ENCODE peak calls at places on chromosomes 11 and 22, in four cellular contexts. U, E, X and Z are unnamed samples.

GRCh38 chr11:16154715-16155396 is 201.5 kb downstream of the SOX6 start:
- DNase-seq in X (peak), E (no peak), U (no peak), Z (no peak)

GRCh38 chr11:83206771-83207413 is 13.4 kb downstream of the ANKRD42 start:
- DNase-seq in E (no peak), X (no peak), U (no peak), Z (no peak)

GRCh38 chr11:34564406-34564805 is 50.8 kb upstream of the ELF5 start:
- DNase-seq in U (peak), E (peak), X (no peak), Z (no peak)

GRCh38 chr22:21741790-21742189 is 6.2 kb upstream of the YPEL1 start:
- DNase-seq in E (no peak), U (no peak), X (no peak), Z (no peak)

GRCh38 chr11:119518746-119519382 is 95.9 kb upstream of the THY1 start:
- DNase-seq in U (peak), X (no peak), E (no peak), Z (peak)

GRCh38 chr11:115845872-115846271 is 341.7 kb upstream of the CADM1 start:
- DNase-seq in X (no peak), E (no peak), U (no peak), Z (no peak)

GRCh38 chr11:118532091-118532490 is 1.1 kb downstream of the TMEM25 start:
- DNase-seq in U (no peak), X (no peak), E (no peak), Z (no peak)

GRCh38 chr11:70397336-70397982 is 870 bp upstream of the CTTN start:
- DNase-seq in U (no peak), X (peak), E (peak), Z (peak)

GRCh38 chr11:117809236-117810055 is 12.4 kb upstream of the DSCAML1 start:
- DNase-seq in X (no peak), U (no peak), E (peak), Z (peak)

GRCh38 chr11:15848769-15849168 is 507.6 kb downstream of the SOX6 start:
- DNase-seq in U (no peak), X (no peak), E (no peak), Z (no peak)

GRCh38 chr11:20388096-20389055 is 860 bp downstream of the PRMT3 start:
- DNase-seq in X (peak), E (no peak), U (no peak), Z (no peak)

GRCh38 chr11:120931057-120931779 is 92.7 kb upstream of the TBCEL start:
- DNase-seq in E (no peak), X (peak), U (no peak), Z (peak)

GRCh38 chr11:72974487-72975205 is 160.4 kb downstream of the ATG16L2 start:
- DNase-seq in E (no peak), U (no peak), X (no peak), Z (no peak)

GRCh38 chr11:33500865-33501479 is 199.7 kb downstream of the C11orf91 start:
- DNase-seq in E (no peak), X (peak), U (no peak), Z (peak)

GRCh38 chr11:87097582-87097981 is 59.8 kb downstream of the TMEM135 start:
- DNase-seq in X (peak), E (peak), U (no peak), Z (peak)

GRCh38 chr22:40128989-40129388 is 48.7 kb upstream of the TNRC6B start:
- DNase-seq in E (no peak), U (no peak), X (no peak), Z (no peak)

GRCh38 chr22:35275580-35275979 is 18.3 kb downstream of the HMGXB4 start:
- DNase-seq in X (no peak), U (no peak), E (no peak), Z (no peak)
- TF ChIP-seq FOSL1 in X (no peak), U (no peak), E (no peak), Z (no peak)

DNA sequence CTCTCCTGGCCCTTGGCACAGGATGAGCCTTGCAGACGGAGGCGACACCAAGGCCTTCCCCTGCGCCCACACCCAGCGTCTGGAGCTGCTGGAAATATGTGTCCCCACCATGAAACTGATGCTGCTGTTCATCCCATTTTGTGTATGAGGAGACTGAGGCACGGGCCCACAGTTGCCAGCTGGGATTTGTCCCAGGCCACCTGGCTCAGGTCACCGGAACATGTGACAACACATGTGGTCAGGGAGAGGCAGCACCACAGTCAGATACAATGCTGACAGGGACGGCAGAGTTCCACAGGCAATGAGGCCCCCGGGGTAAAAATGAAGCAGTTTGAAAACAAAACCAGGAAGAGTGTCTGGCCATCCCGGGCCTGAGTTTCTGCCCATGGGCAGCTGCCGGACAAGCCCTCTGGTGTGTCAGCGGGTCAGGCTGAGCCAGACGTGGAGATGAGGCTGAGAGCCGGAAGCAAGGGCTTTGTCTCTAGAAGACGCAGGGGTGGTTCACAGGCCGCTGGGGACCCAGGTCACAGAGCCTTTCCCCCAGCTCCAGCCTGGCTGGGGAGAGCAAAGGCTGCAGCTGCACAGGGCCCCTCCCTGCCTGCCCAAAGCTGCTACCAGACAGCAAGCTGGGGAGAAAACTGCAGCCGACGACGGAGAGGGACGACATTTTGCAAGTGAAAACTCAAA is 80.7 kb downstream of the CDKN1C start:
- DNase-seq in E (no peak), U (no peak), X (no peak), Z (no peak)
- TF ChIP-seq FOSL1 in E (no peak), U (no peak), X (no peak), Z (no peak)

DNA sequence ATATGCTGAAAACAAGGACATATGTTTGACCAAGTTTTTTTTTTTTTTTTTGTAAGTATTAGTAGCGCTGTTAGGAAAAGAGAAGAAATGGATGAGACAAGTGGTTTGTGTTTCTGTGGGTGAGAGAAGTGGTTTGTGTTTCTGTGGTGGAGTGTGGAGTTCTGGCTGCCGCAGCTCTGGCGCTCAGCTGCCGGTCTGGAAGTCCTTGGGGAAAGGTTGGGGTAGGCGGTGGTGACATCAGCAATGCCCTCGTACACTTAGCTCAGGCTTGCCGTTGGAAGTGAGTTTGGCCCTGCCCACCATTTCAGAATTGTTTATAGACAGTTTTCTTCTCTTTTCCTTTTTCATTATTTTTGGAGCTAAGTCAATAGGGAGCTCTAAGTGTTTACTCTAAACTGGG is 116.6 kb downstream of the TBC1D22A start:
- DNase-seq in E (no peak), X (no peak), U (no peak), Z (no peak)
- TF ChIP-seq FOSL1 in E (no peak), X (no peak), U (no peak), Z (no peak)

GRCh38 chr22:17444204-17444504 is 74.9 kb downstream of the CECR2 start:
- DNase-seq in U (no peak), X (no peak), E (no peak), Z (no peak)
- TF ChIP-seq FOSL1 in U (no peak), X (no peak), E (no peak), Z (no peak)

GRCh38 chr11:68266936-68267880 is 4.6 kb downstream of the C11orf24 start:
- DNase-seq in E (no peak), X (no peak), U (no peak), Z (peak)

GRCh38 chr11:68267881-68268240 is 3.9 kb downstream of the C11orf24 start:
- DNase-seq in E (no peak), X (no peak), U (no peak), Z (no peak)

GRCh38 chr11:68264741-68265540 is 6.8 kb downstream of the C11orf24 start:
- DNase-seq in U (no peak), X (no peak), E (no peak), Z (no peak)

GRCh38 chr11:68264244-68264643 is 7.5 kb downstream of the C11orf24 start:
- DNase-seq in X (no peak), U (no peak), E (no peak), Z (no peak)

DNA sequence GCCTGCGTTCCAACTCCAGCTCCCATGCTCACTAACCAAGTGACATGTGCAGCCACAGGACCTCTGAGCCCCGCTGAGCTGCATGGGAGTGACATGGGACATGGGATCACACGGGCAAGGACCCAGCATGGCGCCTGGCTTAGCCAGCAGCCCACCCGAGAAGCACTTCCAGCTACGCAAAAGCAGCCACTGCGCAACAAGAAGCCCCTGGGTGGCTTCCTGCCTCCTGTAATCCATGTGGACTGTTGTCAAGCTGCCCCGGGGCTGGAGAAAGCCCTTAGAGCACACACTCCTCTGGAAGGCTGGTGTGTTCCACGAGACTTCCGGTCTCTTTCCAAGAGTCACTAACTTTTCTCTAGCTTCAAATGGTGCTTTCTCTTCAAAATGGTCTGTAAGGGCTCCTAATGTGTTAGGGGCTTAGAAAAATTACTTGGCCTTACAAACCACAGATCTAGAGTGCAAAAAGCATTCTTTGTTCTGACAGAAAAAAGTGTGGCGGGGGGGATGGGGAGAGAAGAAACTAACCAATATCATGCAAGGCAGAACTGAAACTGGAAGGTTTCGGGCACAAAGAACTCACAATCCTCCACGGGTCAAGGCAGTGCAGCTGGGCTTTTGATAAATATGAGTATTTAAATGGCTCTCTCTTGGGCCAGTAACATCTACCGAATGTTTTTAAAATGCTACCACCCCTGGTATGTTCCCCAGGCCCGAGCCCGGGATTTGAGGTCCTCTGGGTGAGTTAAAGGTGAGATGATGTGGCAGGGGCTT is 5.5 kb downstream of the C11orf24 start:
- DNase-seq in X (no peak), E (no peak), U (no peak), Z (no peak)
- TF ChIP-seq FOSL1 in X (no peak), E (no peak), U (no peak), Z (no peak)

GRCh38 chr11:96664108-96664507 is 274.3 kb downstream of the JRKL start:
- DNase-seq in U (no peak), E (no peak), X (no peak), Z (no peak)
- TF ChIP-seq FOSL1 in U (no peak), E (no peak), X (no peak), Z (no peak)

DNA sequence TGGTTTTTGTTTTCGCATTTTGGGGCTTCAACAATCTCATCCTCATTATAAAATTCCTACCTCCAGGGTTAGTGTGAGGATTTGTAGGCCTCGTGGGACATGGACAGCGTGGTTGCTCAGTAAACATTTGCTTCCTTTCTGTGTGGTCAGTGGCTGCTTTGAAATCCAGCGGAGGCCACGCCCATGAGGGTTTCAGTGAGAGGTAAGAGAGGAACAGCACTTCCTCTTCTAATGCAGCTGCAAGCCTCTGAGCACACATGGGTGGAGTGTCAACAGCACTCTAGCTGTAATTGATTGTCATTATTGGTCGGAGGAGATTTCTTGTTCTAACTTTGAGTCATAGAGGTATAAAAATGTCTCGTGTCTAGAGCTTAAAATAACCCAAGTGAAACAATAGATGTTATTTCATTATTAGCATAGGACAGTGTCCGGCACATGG is 6.0 kb upstream of the ARHGAP42 start:
- DNase-seq in E (peak), U (no peak), X (peak), Z (peak)
- TF ChIP-seq FOSL1 in E (no peak), U (no peak), X (no peak), Z (no peak)